ENCODE peak calls at places on chromosomes 1 and 21, in four cellular contexts. One of them, this sample, is unnamed.

GRCh38 chr21:44800103-44800502 is 1.5 kb downstream of the UBE2G2 start:
- DNase-seq in heart right ventricle: peak; percentile 34
- DNase-seq in thoracic aorta: no peak
- DNase-seq in cardiac fibroblast: peak; percentile 72
- DNase-seq in this sample: no peak

GRCh38 chr1:21624577-21625389 is 44.4 kb downstream of the RAP1GAP start:
- DNase-seq in cardiac fibroblast: no peak
- DNase-seq in heart right ventricle: no peak
- DNase-seq in thoracic aorta: no peak
- DNase-seq in this sample: no peak

GRCh38 chr1:201570886-201571624 is 32.1 kb downstream of the NAV1 start:
- DNase-seq in thoracic aorta: no peak
- DNase-seq in cardiac fibroblast: no peak
- DNase-seq in heart right ventricle: no peak
- DNase-seq in this sample: no peak

GRCh38 chr1:101474039-101474665 is 237.3 kb downstream of the S1PR1 start:
- DNase-seq in cardiac fibroblast: peak; percentile 5
- DNase-seq in heart right ventricle: no peak
- DNase-seq in thoracic aorta: no peak
- DNase-seq in this sample: no peak

GRCh38 chr1:215267495-215267894 is 185.0 kb downstream of the KCNK2 start:
- DNase-seq in heart right ventricle: no peak
- DNase-seq in thoracic aorta: no peak
- DNase-seq in cardiac fibroblast: no peak
- DNase-seq in this sample: no peak

GRCh38 chr21:37829043-37829442 is 87.2 kb downstream of the KCNJ6 start:
- DNase-seq in cardiac fibroblast: no peak
- DNase-seq in heart right ventricle: no peak
- DNase-seq in thoracic aorta: no peak
- DNase-seq in this sample: no peak

GRCh38 chr21:41435728-41436127 is 9.7 kb downstream of the MX1 start:
- DNase-seq in heart right ventricle: no peak
- DNase-seq in cardiac fibroblast: no peak
- DNase-seq in thoracic aorta: no peak
- DNase-seq in this sample: no peak

GRCh38 chr1:46171872-46172271 is 3.0 kb upstream of the TSPAN1 start:
- DNase-seq in heart right ventricle: no peak
- DNase-seq in thoracic aorta: no peak
- DNase-seq in cardiac fibroblast: no peak
- DNase-seq in this sample: peak; percentile 82

GRCh38 chr1:156840880-156841279 is 18.0 kb downstream of the INSRR start:
- DNase-seq in cardiac fibroblast: no peak
- DNase-seq in thoracic aorta: no peak
- DNase-seq in heart right ventricle: no peak
- DNase-seq in this sample: no peak

GRCh38 chr1:109516872-109517271 is 7.3 kb upstream of the AMIGO1 start:
- DNase-seq in thoracic aorta: no peak
- DNase-seq in cardiac fibroblast: no peak
- DNase-seq in heart right ventricle: no peak
- DNase-seq in this sample: no peak

GRCh38 chr1:170674239-170674638 is 10.3 kb downstream of the PRRX1 start:
- DNase-seq in cardiac fibroblast: peak; percentile 58
- DNase-seq in thoracic aorta: no peak
- DNase-seq in heart right ventricle: no peak
- DNase-seq in this sample: no peak

GRCh38 chr1:160284220-160284781 is 632 bp downstream of the PEX19 start:
- DNase-seq in thoracic aorta: no peak
- DNase-seq in heart right ventricle: no peak
- DNase-seq in cardiac fibroblast: peak; percentile 80
- DNase-seq in this sample: peak; percentile 47

GRCh38 chr1:67807282-67807681 is 26.0 kb downstream of the GNG12 start:
- DNase-seq in cardiac fibroblast: no peak
- DNase-seq in heart right ventricle: no peak
- DNase-seq in thoracic aorta: no peak
- DNase-seq in this sample: no peak

GRCh38 chr1:3275471-3276340 is 178.8 kb upstream of the ARHGEF16 start:
- DNase-seq in heart right ventricle: peak; percentile 25
- DNase-seq in cardiac fibroblast: no peak
- DNase-seq in thoracic aorta: peak; percentile 47
- DNase-seq in this sample: no peak

GRCh38 chr1:47210666-47211065 is 20.8 kb upstream of the PDZK1IP1 start:
- DNase-seq in heart right ventricle: no peak
- DNase-seq in thoracic aorta: no peak
- DNase-seq in cardiac fibroblast: no peak
- DNase-seq in this sample: no peak

GRCh38 chr1:63617450-63617849 is 24.2 kb downstream of the PGM1 start:
- DNase-seq in thoracic aorta: no peak
- DNase-seq in cardiac fibroblast: no peak
- DNase-seq in heart right ventricle: no peak
- DNase-seq in this sample: no peak

GRCh38 chr1:167993720-167994119 is 56.8 kb upstream of the MPC2 start:
- DNase-seq in thoracic aorta: no peak
- DNase-seq in cardiac fibroblast: no peak
- DNase-seq in heart right ventricle: no peak
- DNase-seq in this sample: no peak

GRCh38 chr1:158998781-158999161 is 10.9 kb upstream of the IFI16 start:
- DNase-seq in heart right ventricle: peak; percentile 45
- DNase-seq in cardiac fibroblast: peak; percentile 80
- DNase-seq in thoracic aorta: no peak
- DNase-seq in this sample: peak; percentile 32

GRCh38 chr1:235882816-235883215 is 16.1 kb upstream of the LYST start:
- DNase-seq in thoracic aorta: no peak
- DNase-seq in cardiac fibroblast: peak; percentile 8
- DNase-seq in heart right ventricle: no peak
- DNase-seq in this sample: no peak

GRCh38 chr21:45289655-45290515 is 2.2 kb upstream of the POFUT2 start:
- DNase-seq in cardiac fibroblast: peak; percentile 39
- DNase-seq in heart right ventricle: peak; percentile 3
- DNase-seq in thoracic aorta: no peak
- DNase-seq in this sample: no peak

GRCh38 chr1:35788139-35788538 is 18.4 kb upstream of the CLSPN start:
- DNase-seq in heart right ventricle: no peak
- DNase-seq in cardiac fibroblast: no peak
- DNase-seq in thoracic aorta: no peak
- DNase-seq in this sample: no peak

GRCh38 chr1:43199093-43199726 is 27.1 kb downstream of the CFAP57 start:
- DNase-seq in cardiac fibroblast: no peak
- DNase-seq in heart right ventricle: no peak
- DNase-seq in thoracic aorta: no peak
- DNase-seq in this sample: peak; percentile 21

GRCh38 chr1:31101147-31101502 is 35.6 kb upstream of the PUM1 start:
- DNase-seq in cardiac fibroblast: peak; percentile 67
- DNase-seq in thoracic aorta: no peak
- DNase-seq in heart right ventricle: peak; percentile 7
- DNase-seq in this sample: no peak

GRCh38 chr21:44304846-44305245 is 5.0 kb downstream of the PFKL start:
- DNase-seq in heart right ventricle: no peak
- DNase-seq in thoracic aorta: no peak
- DNase-seq in cardiac fibroblast: peak; percentile 48
- DNase-seq in this sample: no peak

GRCh38 chr1:169507413-169507812 is 21.7 kb upstream of the SLC19A2 start:
- DNase-seq in thoracic aorta: no peak
- DNase-seq in heart right ventricle: no peak
- DNase-seq in cardiac fibroblast: no peak
- DNase-seq in this sample: no peak

GRCh38 chr1:55989971-55990370 is 589.4 kb downstream of the PLPP3 start:
- DNase-seq in thoracic aorta: no peak
- DNase-seq in heart right ventricle: no peak
- DNase-seq in cardiac fibroblast: no peak
- DNase-seq in this sample: no peak

GRCh38 chr21:34881894-34882371 is 167.2 kb downstream of the RUNX1 start:
- DNase-seq in thoracic aorta: no peak
- DNase-seq in cardiac fibroblast: peak; percentile 93
- DNase-seq in heart right ventricle: no peak
- DNase-seq in this sample: no peak

GRCh38 chr21:34885125-34885524 is 164.0 kb downstream of the RUNX1 start:
- DNase-seq in cardiac fibroblast: no peak
- DNase-seq in heart right ventricle: no peak
- DNase-seq in thoracic aorta: no peak
- DNase-seq in this sample: no peak

GRCh38 chr21:34884346-34884929 is 164.7 kb downstream of the RUNX1 start:
- DNase-seq in cardiac fibroblast: no peak
- DNase-seq in thoracic aorta: no peak
- DNase-seq in heart right ventricle: no peak
- DNase-seq in this sample: no peak

GRCh38 chr21:34882719-34883131 is 166.4 kb downstream of the RUNX1 start:
- DNase-seq in cardiac fibroblast: no peak
- DNase-seq in heart right ventricle: no peak
- DNase-seq in thoracic aorta: no peak
- DNase-seq in this sample: no peak

DNA sequence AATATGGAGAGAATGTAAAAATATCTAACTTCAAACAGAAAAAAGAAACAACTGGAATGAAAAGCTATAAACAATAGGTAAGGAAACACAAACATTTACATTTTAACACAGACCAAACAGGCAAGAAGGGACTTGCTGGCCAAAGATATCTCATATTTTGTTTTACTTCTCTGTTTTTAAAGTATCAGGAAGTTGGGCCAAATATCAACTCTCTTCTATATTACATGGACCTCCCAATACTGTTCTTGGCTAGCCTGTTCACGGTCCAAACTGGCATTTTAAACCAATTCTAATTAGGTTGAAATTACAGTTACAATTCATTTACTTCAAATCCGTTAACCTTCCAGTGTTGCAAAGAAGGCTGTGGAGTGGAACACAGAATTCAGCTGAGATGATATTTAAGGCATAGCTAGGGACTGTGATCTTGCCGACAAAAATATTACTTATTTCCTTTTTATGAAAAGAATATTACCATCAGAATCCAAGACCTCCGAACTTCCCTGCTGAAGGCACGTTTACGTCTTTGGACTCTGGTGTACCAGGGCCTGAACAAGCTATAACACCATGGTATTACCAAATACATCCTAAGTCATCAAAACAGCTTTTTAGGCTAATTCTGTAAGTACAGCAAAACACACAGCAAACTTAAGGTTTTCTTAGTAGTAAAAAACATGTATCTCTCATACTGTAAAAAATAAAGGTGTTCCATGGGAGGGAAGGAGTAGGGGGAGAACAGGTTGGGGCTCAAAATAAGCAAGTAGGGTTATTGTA is 165.4 kb downstream of the RUNX1 start:
- DNase-seq in thoracic aorta: no peak
- DNase-seq in cardiac fibroblast: no peak
- DNase-seq in heart right ventricle: no peak
- DNase-seq in this sample: no peak
- H3K4me3 ChIP-seq in thoracic aorta: peak overlapping the region; percentile 74
- H3K4me3 ChIP-seq in cardiac fibroblast: no peak overlapping the region
- H3K4me3 ChIP-seq in heart right ventricle: peak overlapping the region; percentile 64
- H3K4me3 ChIP-seq in this sample: no peak overlapping the region

GRCh38 chr1:206580438-206581113 is 31.7 kb downstream of the EIF2D start:
- DNase-seq in cardiac fibroblast: no peak
- DNase-seq in heart right ventricle: no peak
- DNase-seq in thoracic aorta: no peak
- DNase-seq in this sample: no peak
- H3K4me3 ChIP-seq in cardiac fibroblast: no peak overlapping the region
- H3K4me3 ChIP-seq in heart right ventricle: no peak overlapping the region
- H3K4me3 ChIP-seq in thoracic aorta: no peak overlapping the region
- H3K4me3 ChIP-seq in this sample: no peak overlapping the region

GRCh38 chr21:42779431-42779861 is 99.9 kb downstream of the WDR4 start:
- DNase-seq in thoracic aorta: no peak
- DNase-seq in cardiac fibroblast: no peak
- DNase-seq in heart right ventricle: no peak
- DNase-seq in this sample: no peak

GRCh38 chr21:42784276-42784675 is 95.1 kb downstream of the WDR4 start:
- DNase-seq in heart right ventricle: peak; percentile 60
- DNase-seq in cardiac fibroblast: no peak
- DNase-seq in thoracic aorta: no peak
- DNase-seq in this sample: no peak

GRCh38 chr21:42782723-42783247 is 96.6 kb downstream of the WDR4 start:
- DNase-seq in thoracic aorta: no peak
- DNase-seq in heart right ventricle: no peak
- DNase-seq in cardiac fibroblast: no peak
- DNase-seq in this sample: no peak

GRCh38 chr21:42781981-42782722 is 97.2 kb downstream of the WDR4 start:
- DNase-seq in heart right ventricle: no peak
- DNase-seq in thoracic aorta: no peak
- DNase-seq in cardiac fibroblast: no peak
- DNase-seq in this sample: no peak

DNA sequence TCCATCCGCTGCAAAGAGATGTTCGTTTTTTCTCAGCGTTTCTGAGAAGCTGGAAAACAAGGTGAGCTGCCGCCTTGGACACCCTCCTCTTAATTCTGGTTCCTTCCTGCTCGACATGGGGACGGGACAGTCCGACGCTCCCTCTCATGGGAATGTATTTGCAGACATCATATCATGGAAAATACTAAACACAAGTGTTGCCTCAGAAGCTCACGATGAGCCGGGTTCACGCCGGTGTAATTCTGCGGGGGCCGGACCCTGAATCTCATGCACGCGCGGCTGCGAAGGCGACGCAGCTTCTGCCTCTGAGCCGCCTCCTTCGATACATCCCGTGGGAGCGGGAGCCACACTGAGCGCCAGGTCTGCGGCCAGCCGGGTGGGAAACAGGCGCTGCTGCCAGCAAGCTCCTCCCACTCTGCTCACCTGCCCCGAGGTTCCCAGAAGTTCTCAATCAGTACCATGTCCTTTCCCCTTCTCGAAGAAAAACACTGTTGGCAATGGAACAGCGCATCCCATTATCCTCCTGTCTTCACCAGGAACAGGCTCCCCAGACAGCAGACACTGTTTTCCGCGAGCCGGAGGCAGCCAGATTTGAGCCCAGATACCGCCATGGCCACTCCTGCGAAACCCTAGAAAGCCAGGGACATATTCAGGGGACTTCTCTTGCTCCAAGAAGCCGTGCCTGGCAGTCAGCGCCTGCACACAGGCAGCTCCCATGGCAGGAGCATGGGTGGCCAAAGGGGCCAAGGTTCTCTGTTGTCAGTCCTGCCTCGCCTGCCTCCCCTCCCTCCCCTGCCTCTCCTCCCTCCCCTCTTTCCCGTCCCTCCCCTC is 98.0 kb downstream of the WDR4 start:
- DNase-seq in heart right ventricle: peak; percentile 29
- DNase-seq in thoracic aorta: no peak
- DNase-seq in cardiac fibroblast: no peak
- DNase-seq in this sample: no peak
- H3K4me3 ChIP-seq in heart right ventricle: peak overlapping the region; percentile 35
- H3K4me3 ChIP-seq in thoracic aorta: peak overlapping the region; percentile 38
- H3K4me3 ChIP-seq in cardiac fibroblast: no peak overlapping the region
- H3K4me3 ChIP-seq in this sample: no peak overlapping the region

GRCh38 chr1:113769599-113769970 is 10.3 kb upstream of the PHTF1 start:
- DNase-seq in heart right ventricle: no peak
- DNase-seq in thoracic aorta: no peak
- DNase-seq in cardiac fibroblast: no peak
- DNase-seq in this sample: no peak
- H3K4me3 ChIP-seq in heart right ventricle: no peak overlapping the region
- H3K4me3 ChIP-seq in thoracic aorta: no peak overlapping the region
- H3K4me3 ChIP-seq in cardiac fibroblast: no peak overlapping the region
- H3K4me3 ChIP-seq in this sample: no peak overlapping the region

GRCh38 chr1:229252228-229252984 is 18.5 kb upstream of the RAB4A start:
- DNase-seq in heart right ventricle: no peak
- DNase-seq in cardiac fibroblast: no peak
- DNase-seq in thoracic aorta: no peak
- DNase-seq in this sample: no peak
- H3K4me3 ChIP-seq in heart right ventricle: no peak overlapping the region
- H3K4me3 ChIP-seq in cardiac fibroblast: no peak overlapping the region
- H3K4me3 ChIP-seq in thoracic aorta: no peak overlapping the region
- H3K4me3 ChIP-seq in this sample: no peak overlapping the region

GRCh38 chr1:153963850-153964331 is 554 bp upstream of the SLC39A1 start:
- DNase-seq in thoracic aorta: no peak
- DNase-seq in heart right ventricle: no peak
- DNase-seq in cardiac fibroblast: no peak
- DNase-seq in this sample: peak; percentile 49
- H3K4me3 ChIP-seq in thoracic aorta: peak overlapping the region; percentile 77
- H3K4me3 ChIP-seq in heart right ventricle: peak overlapping the region; percentile 72
- H3K4me3 ChIP-seq in cardiac fibroblast: peak overlapping the region; percentile 83
- H3K4me3 ChIP-seq in this sample: peak overlapping the region; percentile 55